ENCODE peak calls at places on chromosomes 3 and 15, in four cellular contexts. One of them, this sample, is unnamed.

GRCh38 chr15:64464271-64465005 is 4.1 kb downstream of the ZNF609 start:
- DNase-seq in HL-60: no peak
- DNase-seq in K562: no peak
- DNase-seq in GM12878: no peak
- DNase-seq in this sample: no peak

GRCh38 chr15:59255647-59256380 is 49.2 kb downstream of the LDHAL6B start:
- DNase-seq in GM12878: no peak
- DNase-seq in HL-60: peak
- DNase-seq in K562: no peak
- DNase-seq in this sample: no peak

GRCh38 chr3:16994842-16995535 is 110.2 kb downstream of the PLCL2 start:
- DNase-seq in GM12878: no peak
- DNase-seq in HL-60: no peak
- DNase-seq in K562: no peak
- DNase-seq in this sample: no peak

GRCh38 chr15:55741592-55742497 is 1.1 kb downstream of the PRTG start:
- DNase-seq in GM12878: no peak
- DNase-seq in K562: no peak
- DNase-seq in HL-60: no peak
- DNase-seq in this sample: no peak

GRCh38 chr3:168213920-168214319 is 118.2 kb upstream of the GOLIM4 start:
- DNase-seq in GM12878: peak
- DNase-seq in HL-60: no peak
- DNase-seq in K562: no peak
- DNase-seq in this sample: no peak

GRCh38 chr3:10599444-10599843 is 94.1 kb upstream of the ATP2B2 start:
- DNase-seq in K562: no peak
- DNase-seq in HL-60: no peak
- DNase-seq in GM12878: no peak
- DNase-seq in this sample: no peak

GRCh38 chr3:62238431-62238830 is 134.9 kb downstream of the FEZF2 start:
- DNase-seq in K562: no peak
- DNase-seq in GM12878: no peak
- DNase-seq in HL-60: no peak
- DNase-seq in this sample: no peak

GRCh38 chr3:195253981-195254432 is 17.0 kb downstream of the XXYLT1 start:
- DNase-seq in GM12878: no peak
- DNase-seq in HL-60: no peak
- DNase-seq in K562: no peak
- DNase-seq in this sample: no peak

GRCh38 chr3:69751118-69751517 is 11.9 kb downstream of the MITF start:
- DNase-seq in HL-60: no peak
- DNase-seq in K562: no peak
- DNase-seq in GM12878: no peak
- DNase-seq in this sample: no peak

GRCh38 chr15:71083349-71083748 is 31.9 kb upstream of the THSD4 start:
- DNase-seq in K562: no peak
- DNase-seq in HL-60: no peak
- DNase-seq in GM12878: no peak
- DNase-seq in this sample: no peak

GRCh38 chr15:69225355-69226027 is 65.1 kb downstream of the GLCE start:
- DNase-seq in GM12878: no peak
- DNase-seq in K562: peak
- DNase-seq in HL-60: peak
- DNase-seq in this sample: no peak

GRCh38 chr3:42666022-42666421 is 12.5 kb downstream of the ZBTB47 start:
- DNase-seq in K562: no peak
- DNase-seq in HL-60: no peak
- DNase-seq in GM12878: no peak
- DNase-seq in this sample: peak

GRCh38 chr15:58469432-58470353 is 37.9 kb downstream of the LIPC start:
- DNase-seq in GM12878: no peak
- DNase-seq in K562: no peak
- DNase-seq in HL-60: no peak
- DNase-seq in this sample: no peak

GRCh38 chr15:77064118-77064517 is 6.8 kb downstream of the TSPAN3 start:
- DNase-seq in HL-60: no peak
- DNase-seq in GM12878: no peak
- DNase-seq in K562: no peak
- DNase-seq in this sample: no peak

GRCh38 chr15:100187677-100188076 is 154.1 kb downstream of the ADAMTS17 start:
- DNase-seq in K562: no peak
- DNase-seq in GM12878: no peak
- DNase-seq in HL-60: no peak
- DNase-seq in this sample: no peak

GRCh38 chr15:32979710-32980109 is 214.8 kb downstream of the FMN1 start:
- DNase-seq in HL-60: no peak
- DNase-seq in GM12878: no peak
- DNase-seq in K562: no peak
- DNase-seq in this sample: no peak

GRCh38 chr3:188196232-188196990 is 42.5 kb downstream of the LPP start:
- DNase-seq in K562: no peak
- DNase-seq in GM12878: no peak
- DNase-seq in HL-60: no peak
- DNase-seq in this sample: no peak

GRCh38 chr15:29952245-29952644 is 130.0 kb upstream of the TJP1 start:
- DNase-seq in K562: no peak
- DNase-seq in GM12878: no peak
- DNase-seq in HL-60: no peak
- DNase-seq in this sample: no peak

GRCh38 chr3:64190517-64191515 is 34.5 kb downstream of the PRICKLE2 start:
- DNase-seq in K562: no peak
- DNase-seq in GM12878: no peak
- DNase-seq in HL-60: peak
- DNase-seq in this sample: no peak

GRCh38 chr15:40245666-40246065 is 6.8 kb downstream of the PAK6 start:
- DNase-seq in GM12878: no peak
- DNase-seq in HL-60: no peak
- DNase-seq in K562: no peak
- DNase-seq in this sample: no peak

GRCh38 chr3:192515661-192516040 is 211.7 kb downstream of the FGF12 start:
- DNase-seq in GM12878: no peak
- DNase-seq in HL-60: no peak
- DNase-seq in K562: no peak
- DNase-seq in this sample: no peak

GRCh38 chr15:89078831-89079810 is 9.1 kb upstream of the ABHD2 start:
- DNase-seq in HL-60: no peak
- DNase-seq in GM12878: no peak
- DNase-seq in K562: no peak
- DNase-seq in this sample: no peak

GRCh38 chr15:65327651-65328393 is 23.3 kb downstream of the RNU5B-1 start:
- DNase-seq in GM12878: no peak
- DNase-seq in K562: no peak
- DNase-seq in HL-60: no peak
- DNase-seq in this sample: no peak

GRCh38 chr3:45688194-45688881 is 858 bp upstream of the SACM1L start:
- DNase-seq in K562: peak
- DNase-seq in GM12878: no peak
- DNase-seq in HL-60: no peak
- DNase-seq in this sample: no peak

GRCh38 chr3:114310701-114311100 is 16.9 kb downstream of the TIGIT start:
- DNase-seq in K562: no peak
- DNase-seq in GM12878: no peak
- DNase-seq in HL-60: no peak
- DNase-seq in this sample: no peak

GRCh38 chr15:93800805-93801204 is 430.6 kb upstream of the MCTP2 start:
- DNase-seq in HL-60: no peak
- DNase-seq in K562: no peak
- DNase-seq in GM12878: no peak
- DNase-seq in this sample: no peak

GRCh38 chr3:106839576-106840280 is 537.5 kb upstream of the CCDC54 start:
- DNase-seq in HL-60: no peak
- DNase-seq in K562: no peak
- DNase-seq in GM12878: no peak
- DNase-seq in this sample: no peak

GRCh38 chr3:158072790-158073189 is 33.4 kb downstream of the SHOX2 start:
- DNase-seq in GM12878: no peak
- DNase-seq in HL-60: no peak
- DNase-seq in K562: no peak
- DNase-seq in this sample: no peak

GRCh38 chr3:133130168-133130567 is 92.0 kb downstream of the TMEM108 start:
- DNase-seq in K562: no peak
- DNase-seq in GM12878: no peak
- DNase-seq in HL-60: no peak
- DNase-seq in this sample: no peak

GRCh38 chr3:47113669-47114365 is 50.1 kb downstream of the SETD2 start:
- DNase-seq in GM12878: peak
- DNase-seq in HL-60: peak
- DNase-seq in K562: no peak
- DNase-seq in this sample: no peak

GRCh38 chr15:67809866-67810265 is 15.4 kb upstream of the SKOR1 start:
- DNase-seq in HL-60: no peak
- DNase-seq in GM12878: no peak
- DNase-seq in K562: no peak
- DNase-seq in this sample: no peak

GRCh38 chr3:73558399-73559075 is 66.2 kb downstream of the PDZRN3 start:
- DNase-seq in K562: no peak
- DNase-seq in GM12878: no peak
- DNase-seq in HL-60: no peak
- DNase-seq in this sample: no peak

GRCh38 chr3:99330924-99331532 is 307.4 kb upstream of the COL8A1 start:
- DNase-seq in HL-60: no peak
- DNase-seq in GM12878: no peak
- DNase-seq in K562: no peak
- DNase-seq in this sample: no peak

GRCh38 chr3:155701882-155702465 is 42.9 kb downstream of the PLCH1 start:
- DNase-seq in K562: peak
- DNase-seq in HL-60: no peak
- DNase-seq in GM12878: no peak
- DNase-seq in this sample: no peak

GRCh38 chr15:26628071-26628470 is 144.8 kb downstream of the GABRB3 start:
- DNase-seq in HL-60: no peak
- DNase-seq in K562: no peak
- DNase-seq in GM12878: no peak
- DNase-seq in this sample: no peak

GRCh38 chr15:26631894-26632293 is 141.0 kb downstream of the GABRB3 start:
- DNase-seq in GM12878: no peak
- DNase-seq in K562: no peak
- DNase-seq in HL-60: no peak
- DNase-seq in this sample: no peak

GRCh38 chr15:26630857-26631256 is 142.0 kb downstream of the GABRB3 start:
- DNase-seq in K562: no peak
- DNase-seq in HL-60: no peak
- DNase-seq in GM12878: no peak
- DNase-seq in this sample: no peak

GRCh38 chr15:26632500-26632899 is 140.4 kb downstream of the GABRB3 start:
- DNase-seq in HL-60: no peak
- DNase-seq in GM12878: no peak
- DNase-seq in K562: no peak
- DNase-seq in this sample: no peak

DNA sequence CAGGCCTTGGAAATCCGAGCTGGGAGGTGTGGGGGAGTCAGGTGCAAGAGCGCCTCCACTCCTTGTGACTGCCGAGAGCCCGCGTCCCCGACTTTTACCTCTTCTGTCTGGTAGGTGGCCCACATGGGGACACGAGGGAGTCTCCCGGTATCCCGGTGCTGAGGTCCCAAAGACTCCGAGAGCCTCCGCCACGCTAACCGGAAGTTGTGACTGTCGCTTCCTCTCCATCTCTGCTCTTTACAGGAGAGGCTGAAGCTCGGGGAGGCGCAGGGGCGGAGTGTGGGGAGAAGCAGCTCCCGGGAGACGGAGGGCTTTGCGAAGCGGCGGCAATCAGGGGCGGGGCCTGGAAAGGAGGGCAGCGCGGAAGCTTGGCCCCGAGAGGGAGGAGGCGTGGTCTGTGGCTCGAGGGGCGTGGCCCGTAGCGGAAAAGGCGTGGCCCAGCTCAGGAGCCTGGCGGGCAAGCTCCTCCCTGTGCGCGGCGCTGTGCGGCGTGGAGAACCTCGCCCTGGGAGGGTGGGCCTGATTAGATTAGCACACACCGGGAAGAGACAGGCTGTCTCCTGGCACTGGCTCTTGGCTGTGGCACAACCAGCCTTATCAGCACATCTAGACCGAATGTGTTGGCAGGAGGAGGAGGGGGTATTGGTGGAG is 143.9 kb downstream of the GABRB3 start:
- DNase-seq in HL-60: no peak
- DNase-seq in K562: peak
- DNase-seq in GM12878: no peak
- DNase-seq in this sample: no peak
- TF ChIP-seq SPI1 in HL-60: no peak
- TF ChIP-seq SPI1 in K562: no peak
- TF ChIP-seq SPI1 in GM12878: no peak
- TF ChIP-seq SPI1 in this sample: no peak

GRCh38 chr3:51585871-51586270 is 47.4 kb downstream of the RAD54L2 start:
- DNase-seq in GM12878: no peak
- DNase-seq in HL-60: no peak
- DNase-seq in K562: no peak
- DNase-seq in this sample: no peak

GRCh38 chr3:51581529-51581928 is 43.0 kb downstream of the RAD54L2 start:
- DNase-seq in HL-60: no peak
- DNase-seq in GM12878: no peak
- DNase-seq in K562: peak
- DNase-seq in this sample: no peak

GRCh38 chr3:51585197-51585596 is 46.7 kb downstream of the RAD54L2 start:
- DNase-seq in GM12878: no peak
- DNase-seq in HL-60: no peak
- DNase-seq in K562: no peak
- DNase-seq in this sample: no peak

GRCh38 chr3:51580418-51580817 is 41.9 kb downstream of the RAD54L2 start:
- DNase-seq in HL-60: no peak
- DNase-seq in K562: no peak
- DNase-seq in GM12878: no peak
- DNase-seq in this sample: no peak
- TF ChIP-seq SPI1 in HL-60: no peak
- TF ChIP-seq SPI1 in K562: no peak
- TF ChIP-seq SPI1 in GM12878: no peak
- TF ChIP-seq SPI1 in this sample: no peak

GRCh38 chr3:123803521-123803920 is 80.6 kb downstream of the MYLK start:
- DNase-seq in GM12878: no peak
- DNase-seq in K562: no peak
- DNase-seq in HL-60: no peak
- DNase-seq in this sample: no peak
- TF ChIP-seq SPI1 in GM12878: no peak
- TF ChIP-seq SPI1 in K562: no peak
- TF ChIP-seq SPI1 in HL-60: no peak
- TF ChIP-seq SPI1 in this sample: no peak

DNA sequence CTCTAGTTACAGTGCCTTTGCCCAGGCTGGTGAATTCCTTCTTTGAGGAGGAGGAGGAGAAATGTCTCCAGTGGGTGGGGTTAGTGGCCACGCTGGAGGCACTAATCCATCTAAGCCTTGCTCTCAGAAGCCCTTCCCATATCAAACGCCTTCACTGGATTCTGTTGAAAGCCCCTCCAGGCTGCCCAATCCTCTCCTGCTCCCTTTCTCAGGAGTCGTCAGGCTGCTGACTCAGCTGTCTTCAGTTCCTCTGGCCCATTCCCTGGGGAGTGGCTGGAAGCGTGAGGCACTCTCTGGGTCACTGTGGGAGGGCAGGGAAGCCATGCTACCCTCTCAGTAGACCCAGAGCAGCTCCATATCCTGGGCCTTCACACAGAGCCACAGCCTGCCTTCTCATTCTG is 2.7 kb downstream of the AP2M1 start:
- DNase-seq in GM12878: no peak
- DNase-seq in HL-60: no peak
- DNase-seq in K562: no peak
- DNase-seq in this sample: no peak
- TF ChIP-seq SPI1 in GM12878: peak
- TF ChIP-seq SPI1 in HL-60: no peak
- TF ChIP-seq SPI1 in K562: no peak
- TF ChIP-seq SPI1 in this sample: peak

This sample was measured in GM12891.